ENCODE peak calls at places on chromosomes 5 and 9, in seven cellular contexts. Z is CD8-positive, alpha-beta memory T cell; V is upper lobe of right lung; S is tibial nerve; N is heart right ventricle; X is psoas muscle; P is prostate gland. I is an unnamed sample.

GRCh38 chr9:13268469-13268868 is 11.0 kb downstream of the MPDZ start:
- DNase-seq in Z (no peak), P (no peak), X (no peak), S (no peak), N (no peak), V (no peak), I (no peak)

GRCh38 chr9:90770339-90770738 is 31.3 kb upstream of the SYK start:
- DNase-seq in Z (no peak), N (no peak), V (no peak), S (no peak), X (no peak), P (no peak), I (no peak)

GRCh38 chr9:124001445-124001799 is 10.1 kb upstream of the LHX2 start:
- DNase-seq in N (no peak), V (no peak), P (no peak), Z (no peak), S (no peak), X (no peak), I (no peak)

GRCh38 chr5:139253115-139253514 is 40.4 kb upstream of the MATR3 start:
- DNase-seq in P (no peak), V (no peak), N (no peak), Z (no peak), S (no peak), X (no peak), I (no peak)

GRCh38 chr9:14437336-14438231 is 123.6 kb upstream of the NFIB start:
- DNase-seq in N (peak; percentile 23), P (no peak), X (no peak), V (no peak), S (no peak), Z (no peak), I (peak; percentile 64)

GRCh38 chr9:69743930-69744329 is 15.9 kb downstream of the PTAR1 start:
- DNase-seq in Z (no peak), N (no peak), S (no peak), P (no peak), X (no peak), V (no peak), I (no peak)

GRCh38 chr9:4464911-4465513 is 25.3 kb upstream of the SLC1A1 start:
- DNase-seq in Z (no peak), N (no peak), V (no peak), P (no peak), X (no peak), S (no peak), I (no peak)

GRCh38 chr5:106290841-106291240 is 1379.9 kb downstream of the EFNA5 start:
- DNase-seq in S (no peak), X (no peak), P (no peak), V (no peak), Z (no peak), N (no peak), I (peak; percentile 6)

GRCh38 chr9:129439242-129439641 is 181.7 kb downstream of the C9orf50 start:
- DNase-seq in N (no peak), S (no peak), Z (no peak), P (no peak), X (no peak), V (no peak), I (no peak)

GRCh38 chr9:73536403-73536802 is 384.7 kb downstream of the ANXA1 start:
- DNase-seq in V (no peak), N (no peak), X (no peak), P (no peak), Z (no peak), S (no peak), I (no peak)

GRCh38 chr5:2381070-2381469 is 370.4 kb downstream of the IRX2 start:
- DNase-seq in V (no peak), N (no peak), P (no peak), S (no peak), X (no peak), Z (no peak), I (no peak)

GRCh38 chr9:117169089-117169488 is 245.8 kb downstream of the ASTN2 start:
- DNase-seq in V (no peak), X (no peak), Z (no peak), S (no peak), N (no peak), P (no peak), I (no peak)

GRCh38 chr9:26266111-26266791 is 588.0 kb upstream of the TUSC1 start:
- DNase-seq in N (no peak), Z (no peak), X (no peak), S (no peak), P (no peak), V (no peak), I (no peak)

GRCh38 chr5:150239794-150240122 is 49.8 kb downstream of the CAMK2A start:
- DNase-seq in P (no peak), V (no peak), X (no peak), N (no peak), S (no peak), Z (no peak), I (peak; percentile 46)

GRCh38 chr9:76576344-76576743 is 117.4 kb downstream of the GCNT1 start:
- DNase-seq in S (no peak), V (no peak), P (no peak), X (no peak), N (no peak), Z (peak; percentile 88), I (peak; percentile 87)

GRCh38 chr9:104177003-104177611 is 83.0 kb downstream of the SMC2 start:
- DNase-seq in N (no peak), Z (no peak), S (no peak), X (no peak), V (no peak), P (no peak), I (no peak)

DNA sequence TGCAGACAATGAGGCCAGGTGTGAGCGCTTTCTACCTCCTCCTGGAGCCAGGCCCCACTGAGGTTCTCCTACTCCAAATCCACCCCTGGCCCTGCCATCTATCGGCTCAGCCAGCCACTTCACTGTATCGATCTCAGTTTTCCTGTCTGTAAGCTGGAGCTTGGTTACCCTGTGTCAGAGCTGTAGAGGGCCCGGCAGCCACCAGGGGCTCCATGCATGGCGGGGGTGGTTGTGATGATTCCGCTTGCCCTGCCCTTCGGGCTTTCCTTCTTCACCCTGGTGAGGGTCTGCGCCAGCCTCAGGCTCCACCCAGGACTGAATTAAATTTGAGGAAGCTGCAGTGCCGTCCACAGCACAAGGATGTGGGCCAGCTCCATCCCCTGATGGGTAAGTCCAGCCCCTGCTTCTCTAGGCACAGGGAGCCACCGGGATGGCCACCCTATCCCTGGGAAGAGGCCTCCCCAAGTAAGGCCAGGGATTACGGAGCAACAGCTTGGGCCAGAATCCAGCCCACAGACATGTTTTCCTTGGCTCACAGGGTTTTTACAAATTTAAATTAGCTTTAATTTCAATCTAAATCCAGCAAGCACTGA is 89.0 kb upstream of the FBXW11 start:
- DNase-seq in P (no peak), V (peak; percentile 54), X (no peak), N (no peak), S (no peak), Z (no peak), I (no peak)
- H3K36me3 ChIP-seq in P (no peaks in the 10 kb centered on the region), V (peaks cover 41% of the 10 kb centered on the region), X (peaks cover 7% of the 10 kb centered on the region), N (no peaks in the 10 kb centered on the region), S (no peaks in the 10 kb centered on the region), Z (peaks cover 55% of the 10 kb centered on the region), I (peaks cover 94% of the 10 kb centered on the region)

DNA sequence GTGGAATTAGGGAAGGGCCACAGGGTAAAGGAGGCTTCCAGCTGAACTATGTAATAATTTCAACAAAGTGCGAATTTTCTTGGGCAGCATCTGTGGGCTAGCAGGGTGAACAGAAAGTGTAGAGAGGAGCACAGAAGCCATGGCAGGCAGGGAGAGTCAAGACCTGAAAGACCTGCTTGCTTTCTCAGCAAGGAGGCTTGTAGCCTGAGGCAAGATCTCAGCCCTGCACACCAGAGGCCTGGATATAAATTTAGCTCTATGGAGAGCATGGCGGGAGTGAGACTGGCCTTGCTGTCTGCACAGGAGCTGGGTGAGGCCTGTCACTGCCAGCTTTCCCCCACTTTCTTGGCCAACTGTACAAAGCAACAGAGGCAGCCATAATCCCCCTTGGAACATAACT is 32.1 kb upstream of the SH3TC2 start:
- DNase-seq in S (no peak), P (no peak), N (no peak), Z (no peak), V (no peak), X (no peak), I (no peak)
- H3K27ac ChIP-seq in S (no peak overlapping the region), P (no peak overlapping the region), N (no peak overlapping the region), Z (no peak overlapping the region), V (no peak overlapping the region), X (no peak overlapping the region), I (no peak overlapping the region)

DNA sequence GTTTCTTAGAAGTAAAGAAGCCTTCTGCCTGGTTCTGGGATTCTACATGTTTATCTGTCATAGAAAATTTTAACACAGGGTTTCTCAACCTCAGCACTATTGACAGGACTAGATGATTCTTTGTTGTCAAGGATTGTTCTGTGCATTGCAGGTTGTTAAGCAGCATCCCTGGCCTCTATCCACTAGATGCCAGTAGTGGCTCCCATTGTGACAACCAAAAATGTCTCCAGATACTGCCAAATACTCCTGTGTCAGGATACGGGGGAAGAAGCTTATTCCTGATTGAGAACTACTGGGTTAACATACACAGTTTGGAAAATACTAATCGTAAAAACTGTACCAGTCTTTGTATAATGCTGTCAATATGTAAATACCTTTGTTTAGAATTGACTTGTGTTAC is 167.1 kb downstream of the NIPBL start:
- DNase-seq in N (no peak), Z (no peak), X (no peak), P (no peak), S (no peak), V (no peak), I (no peak)
- H3K36me3 ChIP-seq in N (peaks cover 36% of the 10 kb centered on the region), Z (peaks cover 30% of the 10 kb centered on the region), X (peaks cover 88% of the 10 kb centered on the region), P (no peaks in the 10 kb centered on the region), S (peaks cover 3% of the 10 kb centered on the region), V (peaks cover 82% of the 10 kb centered on the region), I (peaks cover 37% of the 10 kb centered on the region)

GRCh38 chr9:18942801-18943200 is 90.2 kb downstream of the SAXO1 start:
- DNase-seq in X (no peak), P (no peak), N (no peak), V (no peak), S (no peak), Z (no peak), I (no peak)

DNA sequence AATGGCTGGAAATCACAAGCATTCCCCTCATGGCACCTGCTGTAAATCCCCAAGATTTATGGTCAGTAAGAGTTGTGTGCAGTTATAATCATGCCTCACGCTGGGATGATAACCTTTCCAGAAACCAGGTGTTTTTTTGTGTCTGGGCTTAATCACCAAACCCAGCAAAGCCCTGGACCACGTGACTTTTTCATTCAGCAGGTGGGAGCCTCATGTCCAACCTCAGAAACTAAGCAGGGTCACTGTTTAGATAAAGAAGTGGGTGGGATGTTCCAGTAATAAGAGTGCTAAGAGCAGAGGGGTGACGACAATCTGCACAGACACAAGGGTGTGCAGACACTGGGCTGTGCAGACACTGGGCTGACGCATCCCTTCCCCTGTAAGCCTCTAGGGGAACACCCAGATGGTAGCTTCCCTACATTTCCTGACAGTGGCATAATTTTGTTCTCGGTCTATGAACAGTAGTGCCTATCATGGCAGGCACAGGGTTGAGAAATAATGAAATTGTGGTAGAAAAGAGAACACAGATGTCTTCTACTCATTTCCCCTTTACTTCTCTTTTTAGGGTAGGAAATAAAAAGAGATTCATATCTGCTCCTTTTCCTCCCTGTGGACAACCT is 85.1 kb downstream of the SAXO1 start:
- DNase-seq in N (no peak), V (no peak), X (no peak), S (no peak), P (no peak), Z (no peak), I (no peak)
- H3K27ac ChIP-seq in N (no peak overlapping the region), V (no peak overlapping the region), X (no peak overlapping the region), S (no peak overlapping the region), P (no peak overlapping the region), Z (no peak overlapping the region), I (no peak overlapping the region)

DNA sequence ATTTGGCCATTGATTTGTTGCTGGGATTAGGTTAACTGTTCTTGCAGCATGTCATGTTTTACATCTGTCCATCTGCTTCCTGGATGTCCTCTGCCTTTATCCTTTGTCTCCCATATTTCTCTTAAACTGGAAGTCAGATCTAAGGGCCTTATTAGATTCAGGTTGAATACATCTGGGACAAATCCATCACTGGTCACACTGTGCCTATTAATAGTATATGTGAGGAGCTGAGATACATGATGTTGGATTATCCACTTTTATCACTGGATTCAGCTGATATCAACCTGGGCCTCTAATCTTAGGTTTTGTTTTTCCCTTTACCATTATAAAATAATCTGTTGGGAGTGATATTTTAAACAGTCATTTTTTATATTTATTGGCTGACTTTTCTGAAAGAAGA is 41.8 kb upstream of the ROPN1L start:
- DNase-seq in N (no peak), P (no peak), Z (no peak), X (no peak), V (no peak), S (no peak), I (no peak)
- H3K36me3 ChIP-seq in N (peaks cover 32% of the 10 kb centered on the region), P (no peaks in the 10 kb centered on the region), Z (peaks cover 57% of the 10 kb centered on the region), X (peaks cover 86% of the 10 kb centered on the region), V (peaks cover 85% of the 10 kb centered on the region), S (no peaks in the 10 kb centered on the region), I (peaks cover 78% of the 10 kb centered on the region)